ENCODE peak calls at places on chromosomes 16 and 17, in seven cellular contexts. X, L, H, K, A, R and D are unnamed samples.

GRCh38 chr16:4675864-4676786 is 17.2 kb upstream of the NUDT16L1 start:
- DNase-seq in X (no peak), L (no peak), H (no peak), K (no peak), A (no peak), R (peak), D (no peak)

GRCh38 chr16:25228372-25228771 is 11.6 kb downstream of the AQP8 start:
- DNase-seq in X (no peak), L (no peak), H (no peak), K (no peak), A (no peak), R (no peak), D (no peak)

GRCh38 chr16:88437367-88437964 is 15.6 kb upstream of the ZFPM1 start:
- DNase-seq in X (no peak), L (peak), H (peak), K (peak), A (no peak), R (peak), D (peak)

GRCh38 chr17:43018008-43018853 is 4.0 kb downstream of the VAT1 start:
- DNase-seq in X (no peak), L (peak), H (no peak), K (no peak), A (no peak), R (peak), D (no peak)

GRCh38 chr16:23448392-23448791 is 4.6 kb downstream of the COG7 start:
- DNase-seq in X (no peak), L (no peak), H (no peak), K (peak), A (no peak), R (no peak), D (no peak)

GRCh38 chr16:73365010-73365409 is 317.1 kb upstream of the ZFHX3 start:
- DNase-seq in X (no peak), L (peak), H (no peak), K (peak), A (no peak), R (peak), D (peak)

GRCh38 chr16:31298958-31299357 is 39.2 kb downstream of the ITGAM start:
- DNase-seq in X (no peak), L (no peak), H (no peak), K (no peak), A (no peak), R (no peak), D (no peak)

GRCh38 chr16:17921357-17921978 is 415.1 kb downstream of the NPIPA8 start:
- DNase-seq in X (no peak), L (peak), H (no peak), K (no peak), A (no peak), R (peak), D (no peak)

GRCh38 chr17:13131211-13131610 is 113.4 kb upstream of the ELAC2 start:
- DNase-seq in X (no peak), L (no peak), H (no peak), K (no peak), A (no peak), R (no peak), D (no peak)

GRCh38 chr17:45364531-45365390 is 47.9 kb upstream of the MAP3K14 start:
- DNase-seq in X (no peak), L (no peak), H (no peak), K (peak), A (peak), R (no peak), D (no peak)

GRCh38 chr16:81996664-81997529 is 14.4 kb downstream of the SDR42E1 start:
- DNase-seq in X (no peak), L (no peak), H (peak), K (peak), A (no peak), R (no peak), D (no peak)

GRCh38 chr16:29894352-29894751 is 5.0 kb downstream of the SEZ6L2 start:
- DNase-seq in X (no peak), L (no peak), H (no peak), K (no peak), A (no peak), R (no peak), D (no peak)

GRCh38 chr17:75010683-75011406 is 1.6 kb upstream of the MRPL58 start:
- DNase-seq in X (peak), L (peak), H (peak), K (peak), A (peak), R (peak), D (peak)

GRCh38 chr16:8866884-8867482 is 1.8 kb downstream of the CARHSP1 start:
- DNase-seq in X (no peak), L (no peak), H (peak), K (no peak), A (no peak), R (no peak), D (peak)

GRCh38 chr17:61843435-61843834 is 19.9 kb downstream of the BRIP1 start:
- DNase-seq in X (no peak), L (no peak), H (no peak), K (no peak), A (no peak), R (no peak), D (no peak)

GRCh38 chr17:12643812-12644211 is 21.9 kb upstream of the MYOCD start:
- DNase-seq in X (no peak), L (no peak), H (no peak), K (no peak), A (no peak), R (no peak), D (no peak)

GRCh38 chr17:16506188-16506587 is 14.2 kb upstream of the LRRC75A start:
- DNase-seq in X (no peak), L (no peak), H (no peak), K (no peak), A (no peak), R (no peak), D (no peak)

GRCh38 chr17:1634841-1635650 is 6.4 kb upstream of the SLC43A2 start:
- DNase-seq in X (no peak), L (no peak), H (no peak), K (no peak), A (no peak), R (no peak), D (no peak)

GRCh38 chr16:31400191-31400590 is 7.1 kb downstream of the ITGAD start:
- DNase-seq in X (no peak), L (no peak), H (no peak), K (no peak), A (no peak), R (no peak), D (no peak)

GRCh38 chr16:53744449-53744848 is 40.5 kb downstream of the FTO start:
- DNase-seq in X (no peak), L (no peak), H (no peak), K (no peak), A (no peak), R (no peak), D (no peak)

GRCh38 chr16:81018496-81018895 is 11.5 kb downstream of the CENPN start:
- DNase-seq in X (no peak), L (no peak), H (no peak), K (no peak), A (no peak), R (no peak), D (no peak)

GRCh38 chr16:84640145-84640544 is 8.2 kb upstream of the KLHL36 start:
- DNase-seq in X (no peak), L (no peak), H (no peak), K (no peak), A (no peak), R (no peak), D (no peak)

GRCh38 chr17:40024901-40025300 is 9.7 kb downstream of the CSF3 start:
- DNase-seq in X (no peak), L (no peak), H (no peak), K (no peak), A (no peak), R (no peak), D (no peak)

GRCh38 chr17:45128331-45128730 is 4.0 kb downstream of the PLCD3 start:
- DNase-seq in X (no peak), L (no peak), H (no peak), K (no peak), A (peak), R (no peak), D (no peak)

GRCh38 chr17:47872019-47872650 is 21.2 kb upstream of the SP6 start:
- DNase-seq in X (no peak), L (no peak), H (no peak), K (no peak), A (no peak), R (no peak), D (no peak)

GRCh38 chr16:10877472-10877946 is 507 bp downstream of the CIITA start:
- DNase-seq in X (no peak), L (no peak), H (no peak), K (no peak), A (no peak), R (no peak), D (no peak)

GRCh38 chr17:51455931-51456330 is 195.6 kb downstream of the UTP18 start:
- DNase-seq in X (no peak), L (no peak), H (no peak), K (no peak), A (no peak), R (no peak), D (no peak)

GRCh38 chr16:12681653-12682052 is 122.0 kb downstream of the CPPED1 start:
- DNase-seq in X (no peak), L (no peak), H (no peak), K (no peak), A (no peak), R (no peak), D (no peak)

GRCh38 chr16:55492756-55493380 is 13.9 kb downstream of the MMP2 start:
- DNase-seq in X (peak), L (no peak), H (no peak), K (no peak), A (peak), R (no peak), D (no peak)

GRCh38 chr17:64036198-64036922 is 15.9 kb upstream of the ICAM2 start:
- DNase-seq in X (no peak), L (no peak), H (no peak), K (no peak), A (peak), R (peak), D (no peak)
- TF ChIP-seq CTCF in X (no peak), L (no peak), H (no peak), K (no peak), A (no peak), R (no peak), D (no peak)

GRCh38 chr17:70166571-70166970 is 2.8 kb upstream of the KCNJ2 start:
- DNase-seq in X (no peak), L (no peak), H (no peak), K (no peak), A (no peak), R (no peak), D (no peak)

GRCh38 chr17:70169707-70170597 is 620 bp downstream of the KCNJ2 start:
- DNase-seq in X (no peak), L (peak), H (no peak), K (peak), A (peak), R (peak), D (peak)

GRCh38 chr17:70168044-70168978 is 1.0 kb upstream of the KCNJ2 start:
- DNase-seq in X (peak), L (peak), H (peak), K (peak), A (peak), R (peak), D (peak)

GRCh38 chr17:70171159-70171558 is 1.8 kb downstream of the KCNJ2 start:
- DNase-seq in X (no peak), L (no peak), H (no peak), K (no peak), A (no peak), R (no peak), D (no peak)

DNA sequence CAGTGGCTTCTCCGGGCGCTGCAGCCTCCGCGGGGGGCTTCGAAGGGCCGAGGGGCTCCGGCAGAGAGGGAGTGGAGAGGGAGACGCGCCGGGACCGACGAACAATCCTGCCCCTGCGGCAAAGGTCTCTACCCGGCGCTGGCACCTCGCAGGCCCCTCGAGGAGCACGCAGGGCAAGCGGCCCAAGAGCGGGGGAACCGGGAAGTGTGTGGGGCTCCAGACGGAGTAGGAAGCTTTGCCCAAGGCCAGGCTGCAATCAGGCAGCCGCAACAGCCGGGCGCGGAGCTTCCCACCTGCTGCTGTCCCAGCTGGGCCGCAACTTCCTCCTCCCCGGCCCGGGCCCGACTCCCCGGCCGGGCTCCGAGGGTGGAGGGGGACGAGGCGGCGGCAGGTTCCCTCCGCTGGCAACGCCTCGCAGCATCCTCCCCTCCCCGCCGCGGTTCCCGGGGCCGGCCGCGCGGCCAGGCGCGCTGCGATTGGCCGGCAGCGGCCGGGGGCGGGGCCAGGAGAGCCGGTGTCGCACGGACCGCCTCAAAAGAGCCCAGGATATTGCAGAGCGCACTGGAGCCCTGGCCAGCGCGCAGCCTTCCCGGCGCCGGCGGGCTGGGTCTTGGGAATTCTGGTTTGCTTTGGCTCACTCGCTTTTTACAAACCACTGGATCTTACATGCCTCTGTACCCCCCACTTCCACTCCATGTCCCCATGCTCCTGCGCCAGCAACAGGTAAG is at the start of gene KCNJ2:
- DNase-seq in X (peak), L (peak), H (peak), K (peak), A (peak), R (peak), D (peak)
- TF ChIP-seq POLR2A in X (no peak), L (peak), H (peak), K (peak), A (peak), R (peak), D (peak)

GRCh38 chr16:66549284-66550131 is at the start of gene TK2:
- DNase-seq in X (no peak), L (peak), H (peak), K (peak), A (peak), R (peak), D (peak)
- TF ChIP-seq CTCF in X (no peak), L (no peak), H (no peak), K (peak), A (no peak), R (peak), D (peak)

DNA sequence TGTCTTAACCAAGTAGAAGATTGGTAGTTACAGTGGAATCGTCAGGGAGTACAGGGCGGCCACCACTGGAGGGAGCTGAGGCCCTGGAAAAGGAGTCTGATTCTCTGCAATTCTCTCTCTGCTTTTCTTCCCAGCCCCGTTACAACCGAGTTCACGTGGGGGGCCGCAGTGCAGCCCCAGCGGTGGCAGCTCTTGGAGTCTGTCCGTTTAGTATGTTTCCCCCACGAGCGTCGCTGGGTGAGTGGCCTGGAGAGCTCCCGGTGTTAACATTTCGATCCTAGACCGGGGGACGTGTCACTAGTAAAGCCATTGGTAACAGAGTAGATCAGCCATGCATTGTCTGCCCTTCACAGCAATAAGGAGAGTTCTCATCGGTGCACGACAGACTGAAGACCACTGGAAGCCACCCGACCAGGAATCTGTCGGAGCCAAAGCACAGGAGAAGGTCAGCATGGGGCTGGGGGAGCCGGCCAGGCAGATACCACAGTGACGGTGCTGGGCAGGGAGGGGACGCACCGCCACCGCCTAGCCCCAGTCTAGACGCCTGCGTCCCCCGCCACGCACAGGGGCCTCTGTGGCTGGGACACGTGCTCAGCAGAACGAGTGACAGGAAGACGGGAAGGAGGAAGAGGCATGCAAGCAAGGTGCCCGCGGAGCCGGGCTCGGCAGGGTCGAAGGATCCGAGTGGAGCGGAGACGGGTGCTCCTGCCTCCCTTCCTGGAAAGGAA is 15.7 kb downstream of the SLC16A3 start:
- DNase-seq in X (no peak), L (no peak), H (peak), K (no peak), A (peak), R (no peak), D (no peak)
- TF ChIP-seq POLR2A in X (no peak), L (no peak), H (no peak), K (peak), A (no peak), R (no peak), D (no peak)

DNA sequence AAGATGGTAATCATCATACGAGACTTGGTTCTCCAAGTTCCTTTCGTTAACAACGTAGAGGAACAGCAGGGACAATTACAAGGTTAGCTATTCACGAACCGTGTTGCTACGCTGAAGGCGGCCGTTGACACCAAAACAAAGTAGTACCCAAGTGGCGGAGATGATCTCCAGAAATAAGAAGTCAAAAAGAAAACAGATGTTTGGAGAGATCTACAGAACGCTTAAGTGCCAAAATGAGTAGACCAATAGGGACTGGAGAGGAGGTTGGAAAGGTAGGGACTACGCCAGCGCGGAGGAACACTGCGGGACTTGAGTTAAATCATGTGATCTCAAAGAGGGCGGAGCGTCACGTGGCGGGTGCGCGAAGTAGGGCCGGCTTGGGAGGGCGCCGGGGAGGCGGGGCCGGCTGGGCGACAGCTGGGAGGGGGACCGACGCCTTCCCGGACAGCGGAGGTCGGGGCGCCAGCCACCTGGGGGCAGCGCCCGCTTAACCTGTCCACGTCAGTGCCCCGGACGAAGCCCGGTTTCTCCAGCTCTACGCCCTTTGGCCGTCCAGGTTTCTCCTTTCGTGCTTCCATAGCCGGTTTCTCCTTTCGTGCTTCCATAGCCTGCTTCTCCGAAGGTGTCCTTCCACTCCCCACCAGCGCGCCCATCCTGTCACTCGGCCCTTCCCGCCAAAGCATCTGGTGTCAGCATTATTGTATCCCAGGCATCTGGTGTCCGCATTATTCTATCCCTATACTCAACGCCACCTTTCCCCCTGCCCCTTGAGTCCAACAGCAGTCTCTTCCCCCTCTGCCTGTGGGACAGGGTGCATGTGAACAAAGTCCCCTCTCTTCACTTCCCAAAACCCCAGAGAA is 698 bp upstream of the GABARAP start:
- DNase-seq in X (peak), L (peak), H (peak), K (peak), A (peak), R (peak), D (peak)
- TF ChIP-seq CTCF in X (no peak), L (no peak), H (no peak), K (no peak), A (no peak), R (no peak), D (no peak)

DNA sequence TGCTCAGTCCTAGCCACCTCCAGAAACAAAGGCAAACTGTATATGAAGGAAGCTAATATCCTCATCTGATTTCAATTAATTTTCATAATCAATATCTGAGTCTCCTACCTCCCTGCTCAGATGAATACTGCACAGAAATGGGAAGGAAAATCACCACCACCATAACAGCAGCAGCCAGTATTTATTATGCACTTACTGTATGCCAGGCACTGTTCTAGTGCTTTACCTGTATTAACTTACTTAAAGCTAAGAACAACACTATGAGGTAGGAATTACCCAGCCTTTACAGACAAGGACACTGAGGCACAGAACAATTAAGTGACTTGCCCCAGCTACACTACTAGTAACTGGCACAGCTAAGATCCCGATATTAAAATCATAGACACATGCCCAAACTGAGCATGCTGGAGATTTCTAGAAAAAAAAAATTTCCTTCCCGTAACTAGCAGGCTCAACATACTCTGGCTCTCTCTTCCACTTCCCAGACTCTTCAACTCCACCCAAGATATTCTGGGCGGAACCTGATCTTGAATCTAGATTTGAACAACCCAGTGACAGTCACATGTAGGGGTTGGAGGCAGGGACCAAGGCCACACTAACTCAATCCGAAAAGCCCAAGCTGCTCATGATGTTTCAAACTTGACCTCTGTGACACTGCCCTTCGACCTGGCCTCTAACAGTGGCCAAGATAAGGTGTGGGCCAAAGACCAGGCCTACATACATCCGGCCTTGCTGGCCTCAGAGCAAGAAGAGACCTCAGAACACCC is 3.9 kb downstream of the TRIM25 start:
- DNase-seq in X (peak), L (peak), H (peak), K (no peak), A (no peak), R (peak), D (peak)
- TF ChIP-seq POLR2A in X (no peak), L (no peak), H (no peak), K (no peak), A (no peak), R (no peak), D (no peak)

GRCh38 chr17:80203448-80204092 is 16.6 kb downstream of the SGSH start:
- DNase-seq in X (no peak), L (no peak), H (no peak), K (no peak), A (no peak), R (no peak), D (no peak)
- TF ChIP-seq CTCF in X (no peak), L (no peak), H (no peak), K (no peak), A (no peak), R (no peak), D (no peak)